ENCODE peak calls at places on chromosomes 11 and 22, in six cellular contexts. V, B, W, O, R and L are unnamed samples.

GRCh38 chr11:33797879-33798278 is 23.6 kb upstream of the FBXO3 start:
- DNase-seq in V (no peak), B (no peak), W (no peak), O (no peak), R (no peak), L (no peak)

GRCh38 chr11:13384837-13385417 is 78.1 kb downstream of the BTBD10 start:
- DNase-seq in V (peak; percentile 64), B (no peak), W (peak; percentile 60), O (no peak), R (peak; percentile 45), L (peak; percentile 78)

GRCh38 chr22:29311468-29312217 is 3.9 kb downstream of the RASL10A start:
- DNase-seq in V (no peak), B (no peak), W (no peak), O (peak; percentile 50), R (no peak), L (no peak)

GRCh38 chr11:28366549-28367341 is 258.6 kb downstream of the METTL15 start:
- DNase-seq in V (no peak), B (no peak), W (no peak), O (no peak), R (no peak), L (no peak)

GRCh38 chr11:74248469-74248868 is 63.0 kb downstream of the P4HA3 start:
- DNase-seq in V (no peak), B (no peak), W (no peak), O (no peak), R (no peak), L (no peak)

GRCh38 chr22:42906605-42907338 is 49.7 kb upstream of the ARFGAP3 start:
- DNase-seq in V (no peak), B (no peak), W (no peak), O (no peak), R (peak; percentile 14), L (no peak)

GRCh38 chr11:11381471-11382100 is 28.5 kb upstream of the CSNK2A3 start:
- DNase-seq in V (no peak), B (no peak), W (no peak), O (no peak), R (no peak), L (no peak)

GRCh38 chr11:61626580-61627380 is 45.9 kb upstream of the SYT7 start:
- DNase-seq in V (no peak), B (no peak), W (no peak), O (peak; percentile 81), R (no peak), L (no peak)

GRCh38 chr11:57566564-57567209 is 785 bp downstream of the UBE2L6 start:
- DNase-seq in V (no peak), B (no peak), W (no peak), O (no peak), R (no peak), L (no peak)

GRCh38 chr11:47946682-47947575 is 33.4 kb upstream of the PTPRJ start:
- DNase-seq in V (peak; percentile 90), B (no peak), W (no peak), O (peak; percentile 85), R (peak; percentile 86), L (peak; percentile 76)

GRCh38 chr11:67316882-67317364 is 13.6 kb downstream of the SSH3 start:
- DNase-seq in V (no peak), B (no peak), W (no peak), O (no peak), R (peak; percentile 56), L (no peak)

GRCh38 chr11:69370984-69371709 is 77.2 kb downstream of the MYEOV start:
- DNase-seq in V (no peak), B (no peak), W (peak; percentile 0), O (no peak), R (no peak), L (no peak)

GRCh38 chr22:38788016-38788415 is 5.9 kb downstream of the DNAL4 start:
- DNase-seq in V (no peak), B (no peak), W (no peak), O (no peak), R (peak; percentile 36), L (no peak)

GRCh38 chr11:58061813-58062212 is 31.1 kb downstream of the OR6Q1 start:
- DNase-seq in V (no peak), B (no peak), W (no peak), O (no peak), R (peak; percentile 58), L (no peak)

GRCh38 chr11:70521475-70522260 is 123.3 kb downstream of the CTTN start:
- DNase-seq in V (no peak), B (no peak), W (no peak), O (no peak), R (no peak), L (no peak)